ENCODE peak calls at places on chromosome 22, in five cellular contexts. L, Q, S, W and X are unnamed samples.

GRCh38 chr22:49979587-49980264 is 19.2 kb downstream of the PIM3 start:
- DNase-seq in S (no peak), L (peak; percentile 53), Q (no peak), W (peak; percentile 58), X (no peak)

GRCh38 chr22:43289551-43289963 is 53.6 kb downstream of the SCUBE1 start:
- DNase-seq in S (no peak), W (no peak), L (no peak), Q (no peak), X (no peak)

GRCh38 chr22:29011200-29011867 is 50.3 kb downstream of the C22orf31 start:
- DNase-seq in W (no peak), L (peak; percentile 57), Q (no peak), S (no peak), X (no peak)

GRCh38 chr22:32050678-32051515 is 7.8 kb downstream of the SLC5A1 start:
- DNase-seq in W (peak; percentile 72), S (peak; percentile 70), Q (no peak), L (no peak), X (peak; percentile 95)

GRCh38 chr22:26570126-26570525 is 19.8 kb downstream of the TPST2 start:
- DNase-seq in L (no peak), Q (no peak), S (no peak), W (no peak), X (no peak)

GRCh38 chr22:30701872-30702271 is 7.2 kb downstream of the OSBP2 start:
- DNase-seq in W (no peak), S (peak; percentile 44), L (no peak), Q (no peak), X (peak; percentile 18)

GRCh38 chr22:30877662-30878515 is 90.7 kb downstream of the MORC2 start:
- DNase-seq in L (no peak), W (no peak), S (no peak), Q (no peak), X (no peak)

GRCh38 chr22:48382197-48382596 is 1445.5 kb downstream of the BRD1 start:
- DNase-seq in L (no peak), S (no peak), W (no peak), Q (peak; percentile 52), X (no peak)

GRCh38 chr22:23458663-23459541 is 121.2 kb downstream of the IGLL1 start:
- DNase-seq in S (no peak), L (no peak), Q (peak; percentile 79), W (no peak), X (no peak)

GRCh38 chr22:27749597-27750225 is 51.8 kb downstream of the MN1 start:
- DNase-seq in S (peak; percentile 23), W (no peak), L (no peak), Q (no peak), X (no peak)

GRCh38 chr22:22508274-22509176 is at the start of gene ZNF280B:
- DNase-seq in Q (peak; percentile 95), L (peak; percentile 79), W (peak; percentile 85), S (peak; percentile 75), X (peak; percentile 81)

GRCh38 chr22:49142281-49142680 is 685.4 kb downstream of the BRD1 start:
- DNase-seq in Q (no peak), W (no peak), L (no peak), S (no peak), X (no peak)

GRCh38 chr22:40441761-40442364 is 71.5 kb downstream of the SGSM3 start:
- DNase-seq in W (no peak), S (no peak), L (no peak), Q (no peak), X (no peak)

GRCh38 chr22:44291265-44292006 is 21.3 kb downstream of the SHISAL1 start:
- DNase-seq in S (no peak), W (no peak), L (no peak), Q (peak; percentile 72), X (no peak)

GRCh38 chr22:40487663-40488249 is 117.4 kb downstream of the SGSM3 start:
- DNase-seq in S (no peak), Q (no peak), W (peak; percentile 50), L (no peak), X (no peak)

GRCh38 chr22:26722159-26722558 is 64.8 kb downstream of the MIAT start:
- DNase-seq in Q (no peak), W (peak; percentile 35), S (no peak), L (no peak), X (no peak)

GRCh38 chr22:46370584-46371373 is 35.3 kb downstream of the TRMU start:
- DNase-seq in L (no peak), W (no peak), Q (peak; percentile 60), S (no peak), X (no peak)

GRCh38 chr22:40919446-40919845 is 31.7 kb upstream of the RBX1 start:
- DNase-seq in Q (no peak), S (no peak), L (no peak), W (no peak), X (no peak)

GRCh38 chr22:25627271-25627848 is 62.9 kb downstream of the GRK3 start:
- DNase-seq in Q (no peak), L (no peak), W (no peak), S (no peak), X (no peak)

GRCh38 chr22:40743740-40744139 is 64.5 kb downstream of the MCHR1 start:
- DNase-seq in L (no peak), Q (no peak), S (no peak), W (no peak), X (no peak)

GRCh38 chr22:27597703-27598444 is 203.7 kb downstream of the MN1 start:
- DNase-seq in L (no peak), Q (no peak), S (peak; percentile 32), W (peak; percentile 38), X (peak; percentile 22)

GRCh38 chr22:46774456-46775363 is 12.3 kb downstream of the TBC1D22A start:
- DNase-seq in L (no peak), Q (peak; percentile 64), W (no peak), S (no peak), X (no peak)

GRCh38 chr22:43476341-43476740 is 64.5 kb downstream of the MPPED1 start:
- DNase-seq in L (no peak), S (no peak), Q (no peak), W (peak; percentile 34), X (no peak)

GRCh38 chr22:20583471-20583922 is 76.1 kb downstream of the MED15 start:
- DNase-seq in Q (no peak), W (peak; percentile 20), L (no peak), S (no peak), X (no peak)

GRCh38 chr22:27135582-27135981 is 478.2 kb downstream of the MIAT start:
- DNase-seq in Q (no peak), W (peak; percentile 78), L (no peak), S (peak; percentile 56), X (no peak)

GRCh38 chr22:17342361-17342760 is 26.9 kb upstream of the CECR2 start:
- DNase-seq in Q (no peak), L (no peak), S (no peak), W (no peak), X (no peak)

GRCh38 chr22:39251762-39252460 is 7.1 kb upstream of the PDGFB start:
- DNase-seq in L (no peak), Q (no peak), W (peak; percentile 66), S (no peak), X (no peak)

GRCh38 chr22:39254122-39254521 is 9.3 kb upstream of the PDGFB start:
- DNase-seq in L (no peak), W (no peak), S (no peak), Q (peak; percentile 72), X (no peak)

GRCh38 chr22:39252461-39253391 is 7.9 kb upstream of the PDGFB start:
- DNase-seq in S (no peak), W (no peak), Q (peak; percentile 77), L (no peak), X (no peak)

GRCh38 chr22:39254789-39255298 is 10.1 kb upstream of the PDGFB start:
- DNase-seq in S (peak; percentile 74), L (no peak), W (peak; percentile 48), Q (peak; percentile 56), X (no peak)

DNA sequence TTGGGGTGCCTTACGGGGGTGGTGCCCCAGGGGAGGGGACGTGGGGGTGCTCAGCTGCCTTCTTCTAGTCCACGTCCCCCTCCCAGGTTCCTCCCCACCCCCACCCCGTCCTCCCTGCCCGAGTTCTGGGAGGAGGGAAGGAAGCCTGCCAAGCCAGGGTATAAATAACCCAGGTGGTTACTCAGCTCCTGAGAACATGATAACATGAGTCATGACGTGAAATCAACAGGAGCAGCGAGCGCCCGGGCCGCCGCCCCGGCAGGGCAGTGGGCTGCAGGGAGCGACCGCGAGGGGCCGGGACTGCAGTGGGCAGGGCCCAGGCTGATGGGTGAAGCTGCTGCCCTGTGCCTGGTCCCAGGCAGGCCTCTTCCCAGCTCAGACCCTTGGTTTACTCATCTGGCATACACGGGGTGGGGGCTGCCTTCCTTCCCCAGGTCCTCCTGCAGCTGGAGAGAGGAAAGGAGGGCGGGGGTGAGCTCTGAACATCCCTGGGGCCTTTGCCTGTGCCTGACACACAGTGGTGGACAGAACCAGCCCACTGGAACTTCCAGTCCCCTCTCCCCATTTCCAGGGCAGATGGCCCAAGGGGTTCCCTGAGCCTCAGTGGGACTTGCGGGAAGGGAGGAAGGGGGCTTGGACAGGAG is 8.8 kb upstream of the PDGFB start:
- DNase-seq in L (peak; percentile 38), W (peak; percentile 81), S (peak; percentile 80), Q (peak; percentile 87), X (peak; percentile 73)
- TF ChIP-seq POLR2A in L (no peak), W (no peak), S (no peak), Q (no peak), X (no peak)

DNA sequence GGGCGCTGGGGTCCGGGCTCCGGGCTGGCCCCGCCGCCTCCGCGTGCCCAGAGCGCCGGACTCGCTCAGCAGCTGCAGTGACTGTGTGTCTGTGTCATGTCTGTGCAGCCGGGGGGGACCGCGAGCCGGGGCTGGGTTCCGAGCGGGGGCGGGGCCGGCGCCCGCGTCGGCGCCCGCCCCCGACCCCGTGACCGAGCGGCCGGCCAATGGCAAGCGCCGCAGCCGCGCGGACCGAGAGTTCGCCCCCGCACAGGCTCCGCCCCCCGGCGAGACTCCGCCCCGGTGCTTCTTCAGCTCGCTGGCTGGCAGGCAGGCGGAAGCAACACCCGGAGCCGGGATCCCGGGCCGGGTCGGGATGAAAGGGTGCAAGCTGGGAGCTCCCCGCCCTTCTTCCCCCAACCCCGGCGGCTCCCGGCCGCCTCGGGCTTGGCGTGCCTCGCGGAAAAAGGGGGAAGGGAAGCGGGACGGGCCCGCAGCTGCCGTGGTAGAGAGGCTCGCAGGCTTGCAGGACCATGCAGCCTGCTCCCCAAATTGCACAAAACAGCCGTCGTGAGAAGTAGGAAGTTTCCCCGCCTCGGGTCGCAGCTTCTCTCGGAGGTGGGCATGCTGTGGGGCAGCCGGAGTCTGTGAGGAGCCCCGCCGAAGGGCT is 775 bp upstream of the LARGE1 start:
- DNase-seq in S (peak; percentile 90), Q (peak; percentile 100), W (peak; percentile 85), L (peak; percentile 99), X (peak; percentile 57)
- TF ChIP-seq POLR2A in S (peak; percentile 78), Q (peak; percentile 40), W (peak; percentile 73), L (peak; percentile 25), X (no peak)

GRCh38 chr22:38754247-38755154 is 1.3 kb downstream of the SUN2 start:
- DNase-seq in Q (no peak), W (no peak), S (peak; percentile 19), L (peak; percentile 73), X (no peak)
- TF ChIP-seq POLR2A in Q (no peak), W (no peak), S (no peak), L (no peak), X (no peak)

DNA sequence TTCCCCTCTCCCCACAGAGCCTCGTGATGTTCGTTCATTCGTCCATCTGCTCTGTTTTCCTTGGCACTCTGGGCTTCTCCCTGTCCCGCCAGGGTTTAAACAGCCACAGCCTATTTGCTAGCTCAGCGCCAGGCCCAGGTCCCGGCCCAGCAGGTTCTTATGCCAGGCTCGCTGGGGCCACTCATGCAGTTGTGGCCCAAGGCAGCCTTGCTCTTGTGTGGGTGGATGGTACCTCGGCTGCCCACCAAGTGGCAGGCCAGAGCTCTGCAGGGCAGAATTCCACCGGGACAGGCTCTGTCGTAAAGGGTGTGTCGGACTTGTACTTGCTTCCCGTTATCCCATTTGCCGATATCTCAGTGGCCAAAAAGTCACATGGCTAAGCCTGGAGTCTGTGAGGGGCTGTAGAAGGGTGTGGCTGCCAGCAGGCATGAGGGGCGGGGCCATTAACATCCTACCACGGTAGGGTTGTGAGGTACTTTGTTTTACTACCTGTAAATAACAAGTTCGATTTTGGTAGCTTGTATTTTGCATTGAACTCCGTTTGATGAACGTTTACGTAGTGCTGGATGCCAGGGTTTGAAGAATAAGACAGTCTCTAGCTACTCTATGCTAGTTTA is 7.9 kb downstream of the FAM118A start:
- DNase-seq in S (no peak), W (peak; percentile 28), L (peak; percentile 62), Q (no peak), X (no peak)
- TF ChIP-seq POLR2A in S (no peak), W (no peak), L (no peak), Q (peak; percentile 19), X (no peak)